ENCODE peak calls at places on chromosomes 1 and 21, in nine cellular contexts. One of them, this sample, is unnamed.

GRCh38 chr1:29556657-29557056 is 320.3 kb downstream of the PTPRU start:
- DNase-seq in heart left ventricle: peak; percentile 30
- DNase-seq in OCI-LY7: no peak
- DNase-seq in ovary: no peak
- DNase-seq in tibial nerve: no peak
- DNase-seq in kidney: no peak
- DNase-seq in uterus: no peak
- DNase-seq in GM23338: no peak
- DNase-seq in keratinocyte: no peak
- DNase-seq in this sample: no peak

GRCh38 chr1:61171915-61172485 is 89.6 kb downstream of the NFIA start:
- DNase-seq in GM23338: no peak
- DNase-seq in ovary: no peak
- DNase-seq in kidney: no peak
- DNase-seq in keratinocyte: no peak
- DNase-seq in uterus: no peak
- DNase-seq in OCI-LY7: no peak
- DNase-seq in heart left ventricle: no peak
- DNase-seq in tibial nerve: no peak
- DNase-seq in this sample: no peak

GRCh38 chr21:42191978-42192595 is 26.9 kb upstream of the ABCG1 start:
- DNase-seq in uterus: no peak
- DNase-seq in tibial nerve: no peak
- DNase-seq in OCI-LY7: no peak
- DNase-seq in ovary: no peak
- DNase-seq in kidney: no peak
- DNase-seq in keratinocyte: peak; percentile 25
- DNase-seq in GM23338: no peak
- DNase-seq in heart left ventricle: no peak
- DNase-seq in this sample: no peak

GRCh38 chr1:5370321-5370720 is 621.9 kb downstream of the NPHP4 start:
- DNase-seq in tibial nerve: no peak
- DNase-seq in OCI-LY7: no peak
- DNase-seq in ovary: no peak
- DNase-seq in heart left ventricle: no peak
- DNase-seq in GM23338: no peak
- DNase-seq in kidney: no peak
- DNase-seq in keratinocyte: no peak
- DNase-seq in uterus: no peak
- DNase-seq in this sample: no peak

GRCh38 chr1:22420456-22421053 is 31.1 kb upstream of the ZBTB40 start:
- DNase-seq in OCI-LY7: peak; percentile 67
- DNase-seq in kidney: peak; percentile 88
- DNase-seq in keratinocyte: no peak
- DNase-seq in tibial nerve: peak; percentile 57
- DNase-seq in GM23338: peak; percentile 92
- DNase-seq in uterus: peak; percentile 53
- DNase-seq in heart left ventricle: peak; percentile 89
- DNase-seq in ovary: peak; percentile 81
- DNase-seq in this sample: peak; percentile 87

GRCh38 chr21:36330904-36331303 is 10.9 kb downstream of the MORC3 start:
- DNase-seq in uterus: no peak
- DNase-seq in heart left ventricle: no peak
- DNase-seq in GM23338: peak; percentile 62
- DNase-seq in OCI-LY7: peak; percentile 76
- DNase-seq in ovary: peak; percentile 37
- DNase-seq in keratinocyte: no peak
- DNase-seq in kidney: no peak
- DNase-seq in tibial nerve: no peak
- DNase-seq in this sample: no peak

GRCh38 chr21:41446571-41446970 is 20.5 kb downstream of the MX1 start:
- DNase-seq in tibial nerve: no peak
- DNase-seq in heart left ventricle: no peak
- DNase-seq in ovary: no peak
- DNase-seq in keratinocyte: no peak
- DNase-seq in OCI-LY7: no peak
- DNase-seq in kidney: no peak
- DNase-seq in GM23338: no peak
- DNase-seq in uterus: no peak
- DNase-seq in this sample: no peak

GRCh38 chr1:66517959-66518358 is 16.0 kb upstream of the SGIP1 start:
- DNase-seq in OCI-LY7: no peak
- DNase-seq in tibial nerve: no peak
- DNase-seq in heart left ventricle: no peak
- DNase-seq in keratinocyte: no peak
- DNase-seq in uterus: no peak
- DNase-seq in kidney: no peak
- DNase-seq in ovary: no peak
- DNase-seq in GM23338: no peak
- DNase-seq in this sample: no peak

GRCh38 chr1:228089520-228090380 is 7.2 kb downstream of the ARF1 start:
- DNase-seq in keratinocyte: no peak
- DNase-seq in GM23338: no peak
- DNase-seq in kidney: peak; percentile 57
- DNase-seq in OCI-LY7: peak; percentile 54
- DNase-seq in ovary: peak; percentile 21
- DNase-seq in uterus: peak; percentile 13
- DNase-seq in heart left ventricle: peak; percentile 45
- DNase-seq in tibial nerve: no peak
- DNase-seq in this sample: no peak

GRCh38 chr1:47755368-47755990 is 241.7 kb downstream of the TRABD2B start:
- DNase-seq in GM23338: peak; percentile 83
- DNase-seq in tibial nerve: no peak
- DNase-seq in ovary: no peak
- DNase-seq in uterus: no peak
- DNase-seq in heart left ventricle: no peak
- DNase-seq in keratinocyte: no peak
- DNase-seq in kidney: peak; percentile 42
- DNase-seq in OCI-LY7: peak; percentile 59
- DNase-seq in this sample: no peak

GRCh38 chr1:85135456-85135798 is 65.4 kb downstream of the SYDE2 start:
- DNase-seq in heart left ventricle: no peak
- DNase-seq in ovary: no peak
- DNase-seq in tibial nerve: no peak
- DNase-seq in keratinocyte: no peak
- DNase-seq in OCI-LY7: no peak
- DNase-seq in GM23338: no peak
- DNase-seq in kidney: no peak
- DNase-seq in uterus: no peak
- DNase-seq in this sample: no peak

GRCh38 chr1:91683598-91683951 is 182.9 kb downstream of the CDC7 start:
- DNase-seq in heart left ventricle: no peak
- DNase-seq in uterus: no peak
- DNase-seq in OCI-LY7: no peak
- DNase-seq in kidney: no peak
- DNase-seq in tibial nerve: peak; percentile 40
- DNase-seq in keratinocyte: no peak
- DNase-seq in ovary: no peak
- DNase-seq in GM23338: peak; percentile 52
- DNase-seq in this sample: no peak

GRCh38 chr21:45393833-45394638 is 10.9 kb upstream of the COL18A1 start:
- DNase-seq in keratinocyte: no peak
- DNase-seq in uterus: no peak
- DNase-seq in heart left ventricle: peak; percentile 29
- DNase-seq in kidney: peak; percentile 45
- DNase-seq in OCI-LY7: no peak
- DNase-seq in GM23338: no peak
- DNase-seq in ovary: peak; percentile 14
- DNase-seq in tibial nerve: no peak
- DNase-seq in this sample: no peak

GRCh38 chr1:34113362-34113761 is 51.7 kb downstream of the CSMD2 start:
- DNase-seq in uterus: no peak
- DNase-seq in OCI-LY7: peak; percentile 51
- DNase-seq in GM23338: peak; percentile 80
- DNase-seq in ovary: no peak
- DNase-seq in kidney: no peak
- DNase-seq in heart left ventricle: no peak
- DNase-seq in tibial nerve: no peak
- DNase-seq in keratinocyte: no peak
- DNase-seq in this sample: peak; percentile 3

GRCh38 chr21:46255758-46256337 is 27.3 kb upstream of the LSS start:
- DNase-seq in tibial nerve: no peak
- DNase-seq in OCI-LY7: no peak
- DNase-seq in uterus: no peak
- DNase-seq in ovary: no peak
- DNase-seq in heart left ventricle: no peak
- DNase-seq in GM23338: no peak
- DNase-seq in kidney: no peak
- DNase-seq in keratinocyte: no peak
- DNase-seq in this sample: no peak

GRCh38 chr1:156496211-156496761 is 4.3 kb downstream of the MEF2D start:
- DNase-seq in ovary: peak; percentile 51
- DNase-seq in GM23338: no peak
- DNase-seq in uterus: no peak
- DNase-seq in kidney: peak; percentile 71
- DNase-seq in keratinocyte: no peak
- DNase-seq in heart left ventricle: peak; percentile 58
- DNase-seq in OCI-LY7: peak; percentile 73
- DNase-seq in tibial nerve: no peak
- DNase-seq in this sample: no peak
- H3K4me3 ChIP-seq in ovary: peak overlapping the region; percentile 19
- H3K4me3 ChIP-seq in GM23338: no peak overlapping the region
- H3K4me3 ChIP-seq in uterus: peak overlapping the region; percentile 84
- H3K4me3 ChIP-seq in kidney: no peak overlapping the region
- H3K4me3 ChIP-seq in keratinocyte: no peak overlapping the region
- H3K4me3 ChIP-seq in heart left ventricle: peak overlapping the region; percentile 94
- H3K4me3 ChIP-seq in OCI-LY7: peak overlapping the region; percentile 98
- H3K4me3 ChIP-seq in tibial nerve: peak overlapping the region; percentile 92
- H3K4me3 ChIP-seq in this sample: no peak overlapping the region

DNA sequence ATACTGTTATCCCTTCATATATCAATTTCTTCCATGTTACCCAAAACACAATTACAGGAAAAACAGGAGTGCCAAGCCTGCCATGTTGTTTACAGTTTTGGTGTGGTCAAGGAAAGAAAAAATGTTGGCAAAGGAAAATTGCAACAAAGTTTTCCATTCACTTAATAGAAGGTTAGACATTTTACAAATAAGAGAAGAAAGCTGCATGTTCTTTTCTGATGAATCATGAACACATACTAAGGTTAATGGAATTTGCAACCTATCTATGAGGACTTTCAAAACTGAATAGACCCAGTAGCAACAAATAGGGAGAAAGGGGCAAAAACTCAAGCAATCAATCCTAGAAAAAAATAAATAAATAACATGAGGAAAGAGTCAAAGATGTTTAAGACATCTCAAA is 556.7 kb downstream of the DPYD start:
- DNase-seq in ovary: no peak
- DNase-seq in heart left ventricle: no peak
- DNase-seq in GM23338: no peak
- DNase-seq in OCI-LY7: no peak
- DNase-seq in tibial nerve: no peak
- DNase-seq in uterus: no peak
- DNase-seq in keratinocyte: no peak
- DNase-seq in kidney: no peak
- DNase-seq in this sample: no peak
- H3K27ac ChIP-seq in ovary: no peak overlapping the region
- H3K27ac ChIP-seq in heart left ventricle: no peak overlapping the region
- H3K27ac ChIP-seq in GM23338: no peak overlapping the region
- H3K27ac ChIP-seq in OCI-LY7: no peak overlapping the region
- H3K27ac ChIP-seq in tibial nerve: no peak overlapping the region
- H3K27ac ChIP-seq in uterus: no peak overlapping the region
- H3K27ac ChIP-seq in keratinocyte: no peak overlapping the region
- H3K27ac ChIP-seq in kidney: no peak overlapping the region
- H3K27ac ChIP-seq in this sample: no peak overlapping the region

DNA sequence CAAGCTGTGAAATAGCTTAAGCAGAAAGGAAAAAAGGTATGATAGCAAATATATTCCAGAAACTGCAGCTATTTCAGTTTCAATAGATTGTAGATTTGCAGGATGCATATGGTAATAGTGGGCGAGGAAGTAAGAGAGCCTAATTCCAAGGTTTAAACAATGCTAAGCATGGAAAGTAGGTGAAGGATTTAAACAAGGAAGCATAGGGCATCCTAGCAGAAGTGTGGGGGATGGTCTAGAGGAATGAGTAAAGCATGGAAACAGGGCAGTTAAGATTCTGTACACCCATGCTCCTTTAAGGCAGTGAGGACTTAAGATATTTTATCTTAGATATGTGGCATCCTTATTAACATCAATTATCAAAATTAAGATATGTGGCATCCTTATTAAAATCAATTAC is 2.6 kb downstream of the IVNS1ABP start:
- DNase-seq in kidney: no peak
- DNase-seq in ovary: no peak
- DNase-seq in keratinocyte: no peak
- DNase-seq in heart left ventricle: no peak
- DNase-seq in OCI-LY7: no peak
- DNase-seq in tibial nerve: no peak
- DNase-seq in uterus: no peak
- DNase-seq in GM23338: peak; percentile 46
- DNase-seq in this sample: no peak
- H3K4me3 ChIP-seq in kidney: peak overlapping the region; percentile 92
- H3K4me3 ChIP-seq in ovary: no peak overlapping the region
- H3K4me3 ChIP-seq in keratinocyte: peak overlapping the region; percentile 85
- H3K4me3 ChIP-seq in heart left ventricle: peak overlapping the region; percentile 90
- H3K4me3 ChIP-seq in OCI-LY7: peak overlapping the region; percentile 87
- H3K4me3 ChIP-seq in tibial nerve: peak overlapping the region; percentile 87
- H3K4me3 ChIP-seq in uterus: no peak overlapping the region
- H3K4me3 ChIP-seq in GM23338: peak overlapping the region; percentile 90
- H3K4me3 ChIP-seq in this sample: no peak overlapping the region

GRCh38 chr1:63679589-63679988 is 86.4 kb downstream of the PGM1 start:
- DNase-seq in kidney: no peak
- DNase-seq in heart left ventricle: no peak
- DNase-seq in GM23338: no peak
- DNase-seq in uterus: no peak
- DNase-seq in ovary: no peak
- DNase-seq in keratinocyte: no peak
- DNase-seq in OCI-LY7: no peak
- DNase-seq in tibial nerve: no peak
- DNase-seq in this sample: no peak

GRCh38 chr1:63679076-63679475 is 85.9 kb downstream of the PGM1 start:
- DNase-seq in OCI-LY7: no peak
- DNase-seq in heart left ventricle: no peak
- DNase-seq in ovary: no peak
- DNase-seq in tibial nerve: no peak
- DNase-seq in keratinocyte: no peak
- DNase-seq in uterus: no peak
- DNase-seq in GM23338: no peak
- DNase-seq in kidney: no peak
- DNase-seq in this sample: no peak

GRCh38 chr1:63688302-63688701 is 85.5 kb upstream of the ROR1 start:
- DNase-seq in keratinocyte: no peak
- DNase-seq in OCI-LY7: no peak
- DNase-seq in kidney: no peak
- DNase-seq in heart left ventricle: no peak
- DNase-seq in GM23338: no peak
- DNase-seq in ovary: no peak
- DNase-seq in uterus: no peak
- DNase-seq in tibial nerve: no peak
- DNase-seq in this sample: no peak

GRCh38 chr1:63686696-63687095 is 87.1 kb upstream of the ROR1 start:
- DNase-seq in OCI-LY7: no peak
- DNase-seq in kidney: no peak
- DNase-seq in ovary: no peak
- DNase-seq in heart left ventricle: no peak
- DNase-seq in uterus: no peak
- DNase-seq in keratinocyte: no peak
- DNase-seq in GM23338: no peak
- DNase-seq in tibial nerve: no peak
- DNase-seq in this sample: no peak

GRCh38 chr1:63683759-63684158 is 90.1 kb upstream of the ROR1 start:
- DNase-seq in kidney: no peak
- DNase-seq in tibial nerve: no peak
- DNase-seq in ovary: no peak
- DNase-seq in OCI-LY7: no peak
- DNase-seq in heart left ventricle: no peak
- DNase-seq in uterus: no peak
- DNase-seq in keratinocyte: no peak
- DNase-seq in GM23338: no peak
- DNase-seq in this sample: no peak
- H3K27ac ChIP-seq in kidney: no peak overlapping the region
- H3K27ac ChIP-seq in tibial nerve: no peak overlapping the region
- H3K27ac ChIP-seq in ovary: no peak overlapping the region
- H3K27ac ChIP-seq in OCI-LY7: no peak overlapping the region
- H3K27ac ChIP-seq in heart left ventricle: no peak overlapping the region
- H3K27ac ChIP-seq in uterus: no peak overlapping the region
- H3K27ac ChIP-seq in keratinocyte: no peak overlapping the region
- H3K27ac ChIP-seq in GM23338: no peak overlapping the region
- H3K27ac ChIP-seq in this sample: no peak overlapping the region